ENCODE peak calls at places on chromosomes 7 and 10, in seven cellular contexts. K, A, Z, C, E, U and H are unnamed samples.

GRCh38 chr7:55188590-55189446 is 170.0 kb downstream of the EGFR start:
- DNase-seq in K (no peak), A (peak; percentile 33), Z (no peak), C (no peak), E (peak; percentile 42), U (no peak), H (no peak)

GRCh38 chr7:26156454-26157365 is 4.7 kb downstream of the NFE2L3 start:
- DNase-seq in K (peak; percentile 97), A (peak; percentile 91), Z (no peak), C (peak; percentile 96), E (no peak), U (no peak), H (peak; percentile 53)

GRCh38 chr7:152341039-152341913 is 94.5 kb downstream of the KMT2C start:
- DNase-seq in K (peak; percentile 72), A (peak; percentile 64), Z (no peak), C (peak; percentile 74), E (no peak), U (no peak), H (peak; percentile 40)

GRCh38 chr10:132467464-132468149 is 70.0 kb upstream of the INPP5A start:
- DNase-seq in K (no peak), A (no peak), Z (no peak), C (no peak), E (peak; percentile 75), U (no peak), H (no peak)

GRCh38 chr7:12884856-12885440 is 197.5 kb downstream of the ARL4A start:
- DNase-seq in K (peak; percentile 61), A (no peak), Z (no peak), C (peak; percentile 1), E (no peak), U (no peak), H (peak; percentile 4)

GRCh38 chr10:100413206-100413605 is 49.6 kb upstream of the WNT8B start:
- DNase-seq in K (no peak), A (no peak), Z (no peak), C (no peak), E (no peak), U (no peak), H (no peak)

GRCh38 chr7:44382459-44383300 is 57.3 kb upstream of the CAMK2B start:
- DNase-seq in K (peak; percentile 43), A (no peak), Z (peak; percentile 14), C (peak; percentile 66), E (peak; percentile 23), U (no peak), H (no peak)

GRCh38 chr7:158274996-158275395 is 312.6 kb downstream of the PTPRN2 start:
- DNase-seq in K (no peak), A (no peak), Z (peak; percentile 25), C (no peak), E (no peak), U (no peak), H (no peak)

GRCh38 chr7:116454377-116454776 is 45.2 kb upstream of the CAV2 start:
- DNase-seq in K (no peak), A (no peak), Z (no peak), C (no peak), E (no peak), U (no peak), H (no peak)

GRCh38 chr10:51766423-51767145 is 67.2 kb upstream of the CSTF2T start:
- DNase-seq in K (no peak), A (no peak), Z (no peak), C (no peak), E (no peak), U (no peak), H (no peak)

GRCh38 chr7:77457779-77458178 is 41.6 kb upstream of the GSAP start:
- DNase-seq in K (no peak), A (no peak), Z (no peak), C (no peak), E (no peak), U (no peak), H (no peak)

GRCh38 chr10:70563230-70563629 is 39.3 kb downstream of the PRF1 start:
- DNase-seq in K (no peak), A (no peak), Z (no peak), C (no peak), E (no peak), U (no peak), H (no peak)

GRCh38 chr10:70564901-70565351 is 37.6 kb downstream of the PRF1 start:
- DNase-seq in K (no peak), A (no peak), Z (no peak), C (no peak), E (no peak), U (no peak), H (no peak)

GRCh38 chr10:70565556-70566514 is 36.7 kb downstream of the PRF1 start:
- DNase-seq in K (no peak), A (no peak), Z (no peak), C (no peak), E (no peak), U (no peak), H (no peak)

GRCh38 chr10:70562036-70562710 is 40.4 kb downstream of the PRF1 start:
- DNase-seq in K (no peak), A (no peak), Z (no peak), C (no peak), E (no peak), U (no peak), H (no peak)

DNA sequence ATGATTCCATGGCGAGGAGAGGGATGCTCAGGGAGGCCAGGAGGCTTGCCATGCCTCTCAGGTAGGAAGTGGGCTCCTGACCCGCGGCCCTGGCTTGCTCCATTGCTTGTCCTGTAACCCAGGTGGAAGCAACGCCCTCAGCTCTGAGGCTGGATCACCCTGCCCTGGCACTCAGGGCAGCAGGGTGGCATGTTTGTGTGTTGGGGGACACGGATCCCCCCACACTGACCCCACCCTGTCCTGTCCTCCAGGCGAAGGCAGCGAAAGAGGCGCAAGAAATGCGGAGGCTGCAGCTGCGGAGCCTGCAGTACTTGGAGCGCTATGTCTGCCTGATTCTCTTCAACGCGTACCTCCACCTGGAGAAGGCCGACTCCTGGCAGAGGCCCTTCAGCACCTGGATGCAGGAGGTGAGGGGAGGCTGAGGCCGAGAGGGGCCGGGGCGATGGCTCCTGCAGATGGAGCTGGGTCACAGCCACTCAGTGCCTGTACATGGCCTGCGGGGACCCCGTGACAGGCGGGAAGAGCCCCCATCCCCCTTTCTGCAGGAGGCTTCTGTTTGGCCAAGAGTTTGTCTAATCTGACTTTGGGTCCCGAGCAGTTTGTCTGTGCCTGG is 38.3 kb downstream of the PRF1 start:
- DNase-seq in K (no peak), A (no peak), Z (no peak), C (no peak), E (no peak), U (no peak), H (no peak)
- H4K8ac ChIP-seq in K (no peak overlapping the region), A (no peak overlapping the region), Z (no peak overlapping the region), C (no peak overlapping the region), E (no peak overlapping the region), U (no peak overlapping the region), H (no peak overlapping the region)

DNA sequence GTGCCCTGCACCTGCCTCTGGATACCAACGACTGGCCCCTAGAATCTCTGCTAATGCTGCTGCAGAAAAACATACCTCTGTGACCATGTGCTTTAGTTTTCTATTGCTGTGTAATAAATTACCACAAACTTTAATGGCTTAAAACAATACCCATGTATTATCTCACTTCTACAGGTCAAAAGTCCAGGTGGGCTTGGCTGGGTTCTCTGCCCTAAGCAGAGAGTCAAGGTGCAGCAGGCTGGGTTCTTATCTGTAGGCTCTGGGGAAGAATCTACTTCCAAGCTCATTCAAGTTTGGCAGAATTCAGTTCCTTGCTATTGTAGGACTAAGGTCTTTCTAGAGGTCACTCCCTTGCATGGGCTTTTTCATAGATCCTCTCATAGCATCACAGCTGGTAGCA is 52.3 kb downstream of the CCDC71L start:
- DNase-seq in K (no peak), A (no peak), Z (no peak), C (no peak), E (no peak), U (no peak), H (no peak)
- H3K9ac ChIP-seq in K (no peak overlapping the region), A (no peak overlapping the region), Z (no peak overlapping the region), C (no peak overlapping the region), E (no peak overlapping the region), U (no peak overlapping the region), H (no peak overlapping the region)

GRCh38 chr10:32418572-32418971 is 27.4 kb upstream of the CCDC7 start:
- DNase-seq in K (no peak), A (no peak), Z (no peak), C (no peak), E (no peak), U (no peak), H (no peak)
- H4K8ac ChIP-seq in K (no peak overlapping the region), A (no peak overlapping the region), Z (no peak overlapping the region), C (no peak overlapping the region), E (no peak overlapping the region), U (no peak overlapping the region), H (no peak overlapping the region)

DNA sequence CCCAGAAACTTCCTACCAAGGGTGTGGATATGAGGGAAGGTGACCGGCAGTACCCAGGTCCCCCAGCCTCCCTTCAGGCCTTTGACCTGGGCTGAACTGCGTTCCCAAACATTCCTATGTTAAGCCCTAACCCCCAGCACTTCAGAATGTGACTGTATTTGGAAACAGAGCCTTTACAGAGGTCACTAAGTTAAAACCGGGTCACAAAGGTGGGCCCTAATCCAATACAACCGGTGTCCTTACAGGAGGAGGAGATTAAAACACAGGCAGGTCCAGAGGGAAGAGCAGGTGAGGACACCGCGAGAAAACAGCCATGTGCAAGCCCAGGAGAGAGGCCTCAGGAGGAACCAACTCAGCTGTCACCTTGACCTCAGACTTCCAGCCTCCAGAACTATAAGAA is 28.0 kb downstream of the GRB10 start:
- DNase-seq in K (no peak), A (no peak), Z (no peak), C (no peak), E (no peak), U (no peak), H (no peak)
- H3K9ac ChIP-seq in K (no peak overlapping the region), A (no peak overlapping the region), Z (no peak overlapping the region), C (no peak overlapping the region), E (no peak overlapping the region), U (no peak overlapping the region), H (no peak overlapping the region)

GRCh38 chr7:130553398-130554029 is 61.6 kb downstream of the MEST start:
- DNase-seq in K (no peak), A (peak; percentile 79), Z (no peak), C (no peak), E (no peak), U (no peak), H (peak; percentile 45)
- H4K8ac ChIP-seq in K (no peak overlapping the region), A (no peak overlapping the region), Z (no peak overlapping the region), C (no peak overlapping the region), E (no peak overlapping the region), U (no peak overlapping the region), H (no peak overlapping the region)